ENCODE peak calls at places on chromosomes 7 and 10, in ten cellular contexts. P is GF-D8; N is lung; M is DMS 273 treated with DMSO at 0.1 percent for 48 hours; O is AG04450; H is CD4-positive, alpha-beta T cell; Z is cardiac muscle cell; U is skeletal muscle cell; X is COR-L47; G is activated naive CD4-positive, alpha-beta T cell treated with anti-CD3 and anti-CD28 coated beads, Interleukin-2, amount 50 U/mL, for 16 hours. A is an unnamed sample.

GRCh38 chr10:7333995-7334964 is 76.6 kb downstream of the SFMBT2 start:
- DNase-seq in N (no peak), M (no peak), X (no peak), P (no peak), H (no peak), O (no peak), U (peak), Z (peak), G (no peak), A (no peak)

GRCh38 chr7:132084776-132085388 is 491.4 kb downstream of the PLXNA4 start:
- DNase-seq in U (no peak), X (no peak), H (no peak), Z (peak), N (no peak), O (no peak), M (no peak), G (no peak), P (no peak), A (no peak)

GRCh38 chr7:130896898-130897514 is 163.0 kb upstream of the KLF14 start:
- DNase-seq in Z (peak), O (no peak), M (peak), P (no peak), X (no peak), H (peak), N (peak), U (no peak), G (peak), A (peak)

GRCh38 chr7:143240323-143241168 is 18.7 kb downstream of the TAS2R40 start:
- DNase-seq in P (peak), N (peak), X (peak), H (peak), G (peak), M (peak), U (peak), Z (peak), O (peak), A (peak)

GRCh38 chr10:15857001-15857608 is 3.2 kb downstream of the MINDY3 start:
- DNase-seq in U (no peak), Z (no peak), P (peak), X (no peak), M (no peak), N (no peak), H (no peak), G (no peak), O (no peak), A (no peak)

GRCh38 chr7:139623518-139623917 is 100.0 kb downstream of the CLEC2L start:
- DNase-seq in Z (peak), N (no peak), H (no peak), P (no peak), M (no peak), U (no peak), O (no peak), X (no peak), G (no peak), A (no peak)

GRCh38 chr7:12267542-12267941 is 56.4 kb downstream of the TMEM106B start:
- DNase-seq in O (no peak), P (no peak), X (no peak), Z (no peak), G (no peak), M (no peak), H (no peak), N (no peak), U (no peak), A (no peak)

GRCh38 chr7:111137296-111138195 is 46.6 kb downstream of the LRRN3 start:
- DNase-seq in M (no peak), O (no peak), X (no peak), P (no peak), U (no peak), N (no peak), Z (peak), H (peak), G (peak), A (no peak)

GRCh38 chr7:157384301-157384700 is 47.5 kb downstream of the DNAJB6 start:
- DNase-seq in M (no peak), N (no peak), Z (peak), O (no peak), X (no peak), H (no peak), P (no peak), G (no peak), U (no peak), A (no peak)

GRCh38 chr7:152883858-152884257 is 124.3 kb downstream of the ACTR3B start:
- DNase-seq in M (no peak), U (no peak), G (no peak), P (no peak), H (no peak), Z (no peak), N (no peak), X (no peak), O (no peak), A (no peak)

GRCh38 chr7:45649560-45650346 is 75.6 kb downstream of the ADCY1 start:
- DNase-seq in Z (no peak), P (no peak), G (no peak), U (no peak), M (no peak), H (no peak), O (no peak), N (no peak), X (no peak), A (no peak)

GRCh38 chr7:46411236-46411635 is 490.2 kb upstream of the IGFBP3 start:
- DNase-seq in X (no peak), O (no peak), Z (no peak), N (no peak), U (no peak), H (no peak), P (no peak), G (no peak), M (no peak), A (no peak)

GRCh38 chr10:2938869-2939268 is 128.5 kb upstream of the PFKP start:
- DNase-seq in P (no peak), Z (peak), N (no peak), U (no peak), M (no peak), X (no peak), G (no peak), H (no peak), O (no peak), A (no peak)

GRCh38 chr10:89327803-89328441 is at the start of gene IFIT3:
- DNase-seq in M (peak), P (peak), G (no peak), O (peak), X (no peak), N (peak), H (peak), U (peak), Z (peak), A (no peak)

GRCh38 chr7:78435355-78435754 is 636.8 kb downstream of the PHTF2 start:
- DNase-seq in M (no peak), X (no peak), O (no peak), U (peak), Z (no peak), P (no peak), H (no peak), G (no peak), N (no peak), A (no peak)

GRCh38 chr10:115049957-115050356 is 43.2 kb upstream of the ATRNL1 start:
- DNase-seq in H (no peak), P (no peak), O (no peak), G (no peak), U (no peak), Z (peak), M (no peak), X (no peak), N (no peak), A (no peak)

GRCh38 chr7:1919539-1920265 is 249.6 kb downstream of the ELFN1 start:
- DNase-seq in G (no peak), M (no peak), U (no peak), O (no peak), P (peak), X (no peak), N (no peak), Z (no peak), H (no peak), A (no peak)

GRCh38 chr7:76133164-76133775 is 68.4 kb upstream of the SRRM3 start:
- DNase-seq in U (no peak), H (no peak), M (no peak), Z (no peak), O (no peak), P (peak), N (no peak), X (no peak), G (no peak), A (no peak)

GRCh38 chr10:50624866-50625491 is 1.2 kb upstream of the SGMS1 start:
- DNase-seq in P (peak), O (no peak), M (peak), H (peak), G (peak), X (peak), N (peak), Z (peak), U (peak), A (peak)

GRCh38 chr7:1901431-1902210 is 231.5 kb downstream of the ELFN1 start:
- DNase-seq in X (no peak), H (no peak), P (no peak), Z (no peak), N (no peak), M (no peak), G (no peak), U (no peak), O (no peak), A (no peak)

GRCh38 chr7:117188949-117189348 is 133.9 kb downstream of the WNT2 start:
- DNase-seq in X (no peak), M (no peak), Z (no peak), O (no peak), G (no peak), U (no peak), P (no peak), N (no peak), H (no peak), A (no peak)

GRCh38 chr7:159040912-159041711 is 103.6 kb downstream of the VIPR2 start:
- DNase-seq in M (no peak), P (no peak), H (no peak), U (no peak), G (no peak), N (peak), O (no peak), X (no peak), Z (no peak), A (no peak)